ENCODE peak calls at places on chromosome 13, in ten cellular contexts. V is glutamatergic neuron, F is Caco-2, E is GM13977, N is hepatocyte, I is kidney epithelial cell, H is suprapubic skin, A is RWPE1, O is AG09319, Y is heart left ventricle. M is an unnamed sample.

GRCh38 chr13:33262069-33262487 is 23.5 kb downstream of the STARD13 start:
- DNase-seq in Y (peak), A (peak), F (no peak), O (no peak), E (no peak), V (no peak), I (no peak), H (no peak), N (peak), M (no peak)

GRCh38 chr13:39209731-39210633 is 171.7 kb downstream of the NHLRC3 start:
- DNase-seq in O (no peak), F (no peak), A (no peak), V (no peak), H (no peak), E (no peak), I (no peak), Y (no peak), N (no peak), M (no peak)

GRCh38 chr13:40060318-40061007 is 405.0 kb downstream of the COG6 start:
- DNase-seq in Y (peak), O (no peak), E (peak), V (no peak), A (peak), N (no peak), H (peak), I (no peak), F (no peak), M (no peak)

GRCh38 chr13:40456397-40456958 is 210.0 kb downstream of the FOXO1 start:
- DNase-seq in A (no peak), H (no peak), Y (no peak), V (no peak), N (no peak), I (no peak), F (no peak), O (no peak), E (no peak), M (no peak)

GRCh38 chr13:112618501-112618900 is 30.5 kb upstream of the TUBGCP3 start:
- DNase-seq in V (no peak), O (no peak), F (no peak), Y (no peak), A (no peak), H (no peak), I (no peak), N (no peak), E (no peak), M (no peak)

GRCh38 chr13:49585220-49586157 is at the start of gene RCBTB1:
- DNase-seq in E (peak), F (peak), H (peak), V (peak), Y (peak), O (no peak), A (peak), N (peak), I (no peak), M (peak)

GRCh38 chr13:52665325-52665724 is 12.7 kb downstream of the SUGT1 start:
- DNase-seq in Y (no peak), H (no peak), E (no peak), N (peak), V (no peak), O (no peak), I (no peak), A (peak), F (no peak), M (no peak)

GRCh38 chr13:84844473-84844872 is 954.7 kb downstream of the SLITRK6 start:
- DNase-seq in O (no peak), V (no peak), A (peak), Y (no peak), I (peak), H (no peak), E (peak), N (peak), F (no peak), M (no peak)

GRCh38 chr13:33787051-33787591 is 30.8 kb upstream of the RFC3 start:
- DNase-seq in O (no peak), A (no peak), E (no peak), I (no peak), V (no peak), Y (no peak), N (no peak), F (no peak), H (no peak), M (no peak)

GRCh38 chr13:51154029-51154555 is 43.0 kb upstream of the C13orf42 start:
- DNase-seq in H (no peak), N (no peak), V (no peak), O (peak), F (no peak), A (no peak), E (no peak), Y (no peak), I (no peak), M (no peak)

GRCh38 chr13:88840085-88840484 is 1168.9 kb downstream of the SLITRK5 start:
- DNase-seq in F (no peak), I (no peak), Y (no peak), H (no peak), V (no peak), O (no peak), E (no peak), N (no peak), A (no peak), M (no peak)

GRCh38 chr13:105937451-105937850 is 598.0 kb downstream of the EFNB2 start:
- DNase-seq in O (no peak), I (no peak), Y (no peak), N (no peak), A (no peak), V (peak), E (no peak), H (no peak), F (peak), M (no peak)

GRCh38 chr13:68944272-68944671 is 1163.4 kb upstream of the ATXN8OS start:
- DNase-seq in H (no peak), Y (no peak), V (no peak), I (no peak), E (no peak), O (no peak), A (no peak), F (no peak), N (no peak), M (no peak)
- TF ChIP-seq CTCF in H (no peak), Y (no peak), V (no peak), I (no peak), E (no peak), O (no peak), A (no peak), F (no peak), N (no peak), M (no peak)

DNA sequence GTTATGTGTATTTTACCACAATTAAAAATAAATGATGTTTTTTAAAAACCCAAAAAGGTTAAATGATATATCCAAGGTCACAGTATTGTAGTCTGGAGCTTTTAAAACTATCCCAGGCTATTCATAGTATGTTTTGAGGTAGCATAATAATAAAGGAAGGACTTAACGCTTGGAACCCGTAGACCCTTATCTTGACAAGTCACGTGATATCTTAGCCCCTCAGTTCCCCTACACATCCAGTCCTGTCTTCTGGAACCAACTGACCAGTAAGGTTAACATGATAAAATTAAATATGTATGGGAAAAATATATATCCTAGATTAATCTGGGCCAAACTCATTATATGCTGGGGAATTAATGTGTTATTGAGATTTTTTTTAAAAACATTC is 142.2 kb downstream of the RXFP2 start:
- DNase-seq in O (no peak), V (no peak), F (no peak), H (no peak), N (no peak), A (no peak), Y (no peak), E (no peak), I (no peak), M (no peak)
- TF ChIP-seq CTCF in O (no peak), V (no peak), F (no peak), H (no peak), N (no peak), A (no peak), Y (no peak), E (no peak), I (no peak), M (no peak)

GRCh38 chr13:26708007-26708297 is 52.6 kb downstream of the GPR12 start:
- DNase-seq in E (no peak), Y (no peak), I (no peak), A (no peak), F (no peak), O (no peak), N (no peak), V (no peak), H (no peak), M (no peak)

GRCh38 chr13:26706381-26706780 is 54.2 kb downstream of the GPR12 start:
- DNase-seq in Y (no peak), N (no peak), H (no peak), F (no peak), V (no peak), I (no peak), A (no peak), E (no peak), O (no peak), M (no peak)

GRCh38 chr13:26710166-26710565 is 50.4 kb downstream of the GPR12 start:
- DNase-seq in F (no peak), E (no peak), A (no peak), H (no peak), N (no peak), O (no peak), I (no peak), Y (no peak), V (no peak), M (no peak)

GRCh38 chr13:26709461-26709860 is 51.1 kb downstream of the GPR12 start:
- DNase-seq in H (no peak), I (no peak), Y (no peak), F (no peak), N (no peak), E (no peak), V (no peak), A (no peak), O (no peak), M (no peak)

DNA sequence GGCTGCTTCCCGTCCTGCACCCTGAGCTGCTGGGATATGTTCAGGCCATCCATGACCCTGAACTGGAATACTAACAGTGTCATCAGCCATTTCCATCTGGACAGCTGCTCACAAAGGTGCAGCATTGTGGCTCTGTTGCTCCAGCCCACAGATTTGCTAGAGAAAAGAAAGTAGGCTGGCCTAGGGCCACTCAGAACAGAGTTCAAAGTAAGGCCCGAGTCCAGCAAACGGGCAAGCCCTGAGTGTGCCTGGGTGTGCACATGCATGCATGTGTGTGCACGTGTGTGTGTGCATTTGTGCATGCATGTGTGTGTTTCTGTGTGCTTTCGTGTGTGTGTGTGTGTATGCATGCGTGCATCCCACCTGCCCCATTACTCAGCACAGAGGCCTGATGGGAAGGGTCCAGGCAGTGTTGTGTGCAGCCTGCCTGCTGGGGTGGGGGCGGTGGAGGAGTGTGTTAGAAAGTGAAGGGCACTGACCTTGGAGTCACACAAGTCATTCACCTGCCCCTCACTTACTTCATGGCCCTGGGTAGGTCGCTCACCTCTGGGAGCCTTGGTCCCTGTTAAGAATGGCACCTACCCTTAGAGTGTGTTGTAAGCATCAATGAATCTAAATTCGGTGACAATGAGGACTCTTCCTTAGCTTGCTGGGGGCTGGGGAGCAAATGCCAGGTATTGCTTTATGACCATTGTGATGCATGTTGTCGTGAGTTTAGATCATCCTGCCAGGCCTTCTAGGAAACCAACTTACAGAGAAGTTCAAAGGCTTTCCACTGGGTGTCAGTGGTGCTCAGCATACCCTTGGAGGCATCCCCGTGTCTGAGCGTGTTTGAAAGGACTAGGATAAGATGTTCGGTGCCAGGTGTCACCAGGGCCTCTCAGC is 53.2 kb downstream of the GPR12 start:
- DNase-seq in Y (peak), I (no peak), V (peak), N (peak), E (peak), H (no peak), O (no peak), F (peak), A (peak), M (peak)
- TF ChIP-seq CTCF in Y (peak), I (peak), V (peak), N (peak), E (peak), H (peak), O (peak), F (peak), A (peak), M (peak)

GRCh38 chr13:98866882-98867281 is 111.0 kb downstream of the DOCK9 start:
- DNase-seq in N (no peak), V (no peak), O (no peak), E (no peak), F (no peak), Y (no peak), A (no peak), H (no peak), I (no peak), M (no peak)
- TF ChIP-seq CTCF in N (no peak), V (peak), O (no peak), E (no peak), F (peak), Y (no peak), A (no peak), H (no peak), I (no peak), M (no peak)

GRCh38 chr13:23752111-23753001 is 136.8 kb downstream of the MIPEP start:
- DNase-seq in Y (no peak), I (no peak), A (no peak), V (no peak), O (no peak), H (no peak), E (peak), N (no peak), F (no peak), M (no peak)
- TF ChIP-seq CTCF in Y (no peak), I (no peak), A (no peak), V (no peak), O (no peak), H (no peak), E (no peak), N (no peak), F (no peak), M (no peak)

DNA sequence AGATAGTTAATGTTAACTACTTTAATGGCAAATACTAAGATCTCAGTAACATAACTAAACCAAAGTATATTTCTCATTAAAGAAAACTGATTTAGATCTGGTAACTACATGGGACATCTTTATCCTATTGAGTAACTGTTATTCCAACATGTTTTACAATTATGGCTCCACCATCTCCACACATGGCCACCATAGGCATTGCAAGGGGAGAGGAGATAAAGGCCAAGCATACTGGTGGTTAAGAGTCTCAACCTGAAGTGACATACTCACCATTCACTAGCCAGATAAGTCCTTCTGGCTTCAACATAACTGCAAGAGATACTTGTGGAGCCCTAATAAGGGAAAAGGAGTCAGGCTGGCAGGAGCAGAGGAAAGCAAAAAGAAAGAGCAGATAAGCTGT is 1586.4 kb upstream of the SPRY2 start:
- DNase-seq in H (no peak), O (no peak), I (no peak), V (no peak), E (no peak), F (no peak), N (no peak), A (no peak), Y (no peak), M (no peak)
- TF ChIP-seq CTCF in H (no peak), O (no peak), I (no peak), V (peak), E (no peak), F (no peak), N (no peak), A (no peak), Y (no peak), M (peak)